ENCODE peak calls at places on chromosome 22, in nine cellular contexts. Q, T, D, H, Z, W, V, A and S are unnamed samples.

GRCh38 chr22:35915477-35916013 is 113.1 kb downstream of the RBFOX2 start:
- DNase-seq in W (no peak), A (no peak), Q (no peak), Z (no peak), D (peak; percentile 47), T (no peak), H (no peak), V (no peak), S (no peak)

GRCh38 chr22:37638351-37639069 is 959 bp upstream of the SH3BP1 start:
- DNase-seq in Z (no peak), T (no peak), V (no peak), A (no peak), Q (no peak), D (no peak), W (no peak), H (no peak), S (no peak)

GRCh38 chr22:45271667-45272188 is 13.0 kb upstream of the UPK3A start:
- DNase-seq in Q (no peak), Z (no peak), V (no peak), T (no peak), W (no peak), H (no peak), D (no peak), A (no peak), S (no peak)

GRCh38 chr22:41825376-41825775 is 7.5 kb upstream of the SREBF2 start:
- DNase-seq in W (no peak), Z (no peak), Q (no peak), H (no peak), T (no peak), A (no peak), D (no peak), V (no peak), S (no peak)

GRCh38 chr22:50471197-50471847 is 3.5 kb downstream of the SBF1 start:
- DNase-seq in V (no peak), Q (no peak), T (no peak), Z (no peak), W (no peak), H (no peak), D (no peak), A (no peak), S (no peak)

GRCh38 chr22:29992341-29993275 is 87.7 kb upstream of the HORMAD2 start:
- DNase-seq in T (no peak), H (no peak), A (no peak), V (no peak), Z (no peak), W (no peak), D (no peak), Q (no peak), S (no peak)

GRCh38 chr22:24826710-24827285 is 20.8 kb downstream of the SGSM1 start:
- DNase-seq in W (no peak), D (no peak), T (no peak), H (no peak), Z (no peak), Q (no peak), V (no peak), A (no peak), S (no peak)

GRCh38 chr22:31349960-31350359 is 3.8 kb upstream of the PATZ1 start:
- DNase-seq in V (no peak), Z (no peak), D (no peak), W (no peak), Q (no peak), A (no peak), T (no peak), H (no peak), S (no peak)

GRCh38 chr22:48760481-48761238 is 1067.0 kb downstream of the BRD1 start:
- DNase-seq in T (no peak), D (no peak), Q (no peak), H (no peak), V (no peak), A (no peak), Z (no peak), W (no peak), S (peak; percentile 19)